ENCODE peak calls at places on chromosomes 6 and 20, in nine cellular contexts. L, Q, Z, B, J, T, R, V and O are unnamed samples.

GRCh38 chr6:139126255-139126654 is 8.6 kb upstream of the HECA start:
- DNase-seq in L (no peak), Q (no peak), Z (no peak), B (no peak), J (no peak), T (no peak), R (no peak), V (peak; percentile 92), O (peak; percentile 20)

GRCh38 chr20:8527998-8528397 is 395.9 kb downstream of the PLCB1 start:
- DNase-seq in L (no peak), Q (no peak), Z (no peak), B (no peak), J (no peak), T (no peak), R (no peak), V (peak; percentile 95), O (no peak)

GRCh38 chr20:47546184-47547033 is 44.7 kb downstream of the NCOA3 start:
- DNase-seq in L (no peak), Q (no peak), Z (no peak), B (no peak), J (no peak), T (no peak), R (no peak), V (peak; percentile 96), O (no peak)

GRCh38 chr6:69936674-69937363 is 70.5 kb downstream of the COL19A1 start:
- DNase-seq in L (no peak), Q (peak; percentile 54), Z (no peak), B (no peak), J (no peak), T (no peak), R (no peak), V (no peak), O (no peak)

GRCh38 chr6:31956796-31957195 is 2.0 kb downstream of the NELFE start:
- DNase-seq in L (no peak), Q (no peak), Z (no peak), B (no peak), J (no peak), T (no peak), R (no peak), V (no peak), O (no peak)

GRCh38 chr6:51004380-51004779 is 185.7 kb downstream of the TFAP2B start:
- DNase-seq in L (no peak), Q (no peak), Z (no peak), B (no peak), J (no peak), T (no peak), R (no peak), V (no peak), O (no peak)

GRCh38 chr20:58233881-58234528 is 5.6 kb upstream of the ANKRD60 start:
- DNase-seq in L (no peak), Q (no peak), Z (peak; percentile 36), B (no peak), J (no peak), T (no peak), R (no peak), V (no peak), O (no peak)

GRCh38 chr6:53433617-53434285 is 85.0 kb upstream of the ELOVL5 start:
- DNase-seq in L (no peak), Q (no peak), Z (no peak), B (no peak), J (no peak), T (no peak), R (no peak), V (no peak), O (no peak)

GRCh38 chr6:91106083-91106482 is 519.2 kb upstream of the MAP3K7 start:
- DNase-seq in L (no peak), Q (no peak), Z (no peak), B (no peak), J (no peak), T (no peak), R (no peak), V (no peak), O (no peak)

GRCh38 chr6:106692112-106692822 is 62.9 kb downstream of the QRSL1 start:
- DNase-seq in L (peak; percentile 75), Q (peak; percentile 70), Z (peak; percentile 88), B (no peak), J (no peak), T (no peak), R (no peak), V (peak; percentile 15), O (peak; percentile 24)

GRCh38 chr20:23116301-23117089 is 30.4 kb upstream of the CD93 start:
- DNase-seq in L (no peak), Q (no peak), Z (no peak), B (peak; percentile 29), J (peak; percentile 59), T (peak; percentile 72), R (no peak), V (peak; percentile 47), O (peak; percentile 80)

GRCh38 chr6:36679043-36679821 is 718 bp downstream of the CDKN1A start:
- DNase-seq in L (peak; percentile 89), Q (peak; percentile 68), Z (peak; percentile 87), B (peak; percentile 79), J (peak; percentile 92), T (peak; percentile 87), R (peak; percentile 89), V (peak; percentile 63), O (peak; percentile 78)

GRCh38 chr20:18506744-18507143 is 996 bp upstream of the SEC23B start:
- DNase-seq in L (no peak), Q (no peak), Z (no peak), B (no peak), J (no peak), T (no peak), R (no peak), V (no peak), O (no peak)

GRCh38 chr6:16080204-16080603 is 48.7 kb upstream of the MYLIP start:
- DNase-seq in L (no peak), Q (no peak), Z (no peak), B (no peak), J (no peak), T (no peak), R (no peak), V (no peak), O (no peak)

DNA sequence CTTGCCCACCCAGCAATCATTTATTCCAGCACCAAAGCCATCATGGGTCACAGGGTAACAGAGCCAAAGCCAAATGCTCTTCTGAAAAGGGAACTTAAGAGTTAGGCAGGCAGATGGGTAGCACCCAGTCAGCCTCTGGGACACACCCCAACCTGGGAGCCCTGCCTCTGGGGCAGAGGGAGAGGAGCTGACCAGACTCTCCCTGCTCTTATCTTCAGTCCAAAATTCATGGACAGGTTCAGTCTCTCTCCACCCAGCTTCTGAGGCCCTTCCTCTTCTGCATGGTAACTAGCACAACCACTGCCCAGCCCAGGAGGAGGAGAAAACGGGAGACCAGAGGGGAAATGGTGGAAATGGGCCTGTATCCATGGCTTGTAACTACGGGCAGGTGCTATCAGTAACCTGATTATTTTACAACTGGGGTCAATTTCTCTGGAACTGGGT is 105.4 kb downstream of the NOL4L start:
- DNase-seq in L (peak; percentile 44), Q (no peak), Z (no peak), B (peak; percentile 64), J (peak; percentile 51), T (peak; percentile 65), R (peak; percentile 10), V (no peak), O (no peak)
- TF ChIP-seq POLR2A in L (no peak), Q (no peak), Z (no peak), B (peak; percentile 14), J (no peak), T (no peak), R (no peak), V (no peak), O (no peak)

GRCh38 chr6:73752943-73753342 is 56.9 kb downstream of the CD109 start:
- DNase-seq in L (no peak), Q (no peak), Z (no peak), B (no peak), J (no peak), T (no peak), R (no peak), V (no peak), O (no peak)
- H3K27me3 ChIP-seq in L (no peaks in the 10 kb centered on the region), Q (no peaks in the 10 kb centered on the region), Z (no peaks in the 10 kb centered on the region), B (no peaks in the 10 kb centered on the region), J (no peaks in the 10 kb centered on the region), T (no peaks in the 10 kb centered on the region), R (no peaks in the 10 kb centered on the region), V (no peaks in the 10 kb centered on the region), O (no peaks in the 10 kb centered on the region)

DNA sequence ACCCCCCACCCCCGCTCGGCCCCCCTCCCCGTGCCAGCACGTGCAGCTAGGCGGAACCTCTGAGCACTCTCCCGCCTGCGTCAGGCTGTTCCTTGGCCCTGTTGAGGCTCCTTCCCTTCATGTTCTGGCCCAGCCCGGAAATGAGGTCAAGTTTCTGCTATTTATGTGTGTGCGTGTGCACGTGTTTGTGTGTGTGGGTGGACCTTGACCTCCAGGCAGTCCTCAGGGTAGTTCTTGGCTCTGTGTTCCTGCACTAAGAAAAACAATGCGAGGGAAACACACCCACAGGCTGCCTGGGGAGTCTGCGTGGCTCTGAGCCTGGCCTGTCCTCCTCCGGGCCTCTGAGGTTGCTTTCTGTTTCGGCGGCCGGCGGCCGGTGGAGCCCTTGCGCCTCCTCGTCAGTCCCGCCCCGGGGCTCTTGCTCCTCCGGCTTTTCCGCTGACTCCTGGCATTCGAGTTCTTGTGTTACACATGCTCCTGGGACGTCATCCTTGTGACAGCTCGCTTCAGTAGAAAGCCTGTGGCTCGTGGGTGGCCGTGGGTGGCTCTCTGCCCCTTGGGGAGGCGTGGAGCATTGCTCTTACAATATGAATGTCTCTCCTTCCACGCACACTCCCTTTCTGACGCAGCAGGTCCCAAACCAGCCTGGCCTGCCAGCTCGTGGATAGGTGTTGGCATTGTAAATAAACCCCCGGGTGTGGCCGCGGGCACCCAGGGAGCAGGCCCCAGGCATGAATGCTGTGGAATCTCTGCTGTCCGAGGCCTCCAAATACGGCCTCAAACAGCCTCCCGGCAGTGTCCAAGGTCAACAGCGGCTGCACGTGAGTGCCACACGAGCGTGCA is 10.0 kb downstream of the SLCO4A1 start:
- DNase-seq in L (peak; percentile 94), Q (peak; percentile 94), Z (peak; percentile 90), B (peak; percentile 92), J (peak; percentile 98), T (peak; percentile 95), R (peak; percentile 94), V (peak; percentile 99), O (peak; percentile 97)
- TF ChIP-seq POLR2A in L (peak; percentile 73), Q (peak; percentile 18), Z (peak; percentile 87), B (peak; percentile 79), J (peak; percentile 65), T (peak; percentile 43), R (no peak), V (peak; percentile 64), O (peak; percentile 85)

GRCh38 chr20:59835448-59836395 is 97.7 kb downstream of the SYCP2 start:
- DNase-seq in L (no peak), Q (no peak), Z (peak; percentile 26), B (peak; percentile 78), J (peak; percentile 67), T (peak; percentile 72), R (peak; percentile 54), V (peak; percentile 5), O (peak; percentile 33)

GRCh38 chr20:59837623-59838394 is 95.6 kb downstream of the SYCP2 start:
- DNase-seq in L (no peak), Q (no peak), Z (no peak), B (no peak), J (no peak), T (no peak), R (no peak), V (no peak), O (no peak)

GRCh38 chr20:59836768-59837167 is 96.7 kb downstream of the SYCP2 start:
- DNase-seq in L (no peak), Q (no peak), Z (no peak), B (no peak), J (no peak), T (no peak), R (no peak), V (no peak), O (no peak)

GRCh38 chr20:59835057-59835447 is 98.4 kb downstream of the SYCP2 start:
- DNase-seq in L (no peak), Q (no peak), Z (no peak), B (no peak), J (peak; percentile 28), T (peak; percentile 22), R (no peak), V (no peak), O (no peak)

GRCh38 chr20:59839372-59839771 is 94.1 kb downstream of the SYCP2 start:
- DNase-seq in L (no peak), Q (no peak), Z (no peak), B (no peak), J (no peak), T (no peak), R (no peak), V (no peak), O (no peak)
- H3K27me3 ChIP-seq in L (no peaks in the 10 kb centered on the region), Q (no peaks in the 10 kb centered on the region), Z (no peaks in the 10 kb centered on the region), B (no peaks in the 10 kb centered on the region), J (no peaks in the 10 kb centered on the region), T (peaks cover 11% of the 10 kb centered on the region), R (no peaks in the 10 kb centered on the region), V (no peaks in the 10 kb centered on the region), O (peaks cover 10% of the 10 kb centered on the region)